ENCODE peak calls at places on chromosome 20, in seven cellular contexts. W is COR-L47; M is cardiac muscle cell; Z is HL-60; L is neural crest cell; Q is iPS-NIHi11; K is stimulated activated CD4-positive, alpha-beta T cell treated with anti-CD3 and anti-CD28 coated beads, Interleukin-2, amount 100 ng/mL, for 48 hours. C is an unnamed sample.

GRCh38 chr20:3766832-3767433 is 620 bp downstream of the ADISSP start:
- DNase-seq in W (no peak), M (no peak), Z (no peak), L (no peak), Q (peak; percentile 15), K (no peak), C (peak; percentile 23)

GRCh38 chr20:64189530-64189966 is 25.3 kb downstream of the MYT1 start:
- DNase-seq in W (no peak), M (no peak), Z (no peak), L (no peak), Q (no peak), K (no peak), C (peak; percentile 33)

GRCh38 chr20:58467572-58468330 is 47.4 kb downstream of the APCDD1L start:
- DNase-seq in W (peak; percentile 9), M (no peak), Z (no peak), L (no peak), Q (peak; percentile 58), K (no peak), C (no peak)

GRCh38 chr20:20412750-20413149 is 44.8 kb downstream of the INSM1 start:
- DNase-seq in W (no peak), M (no peak), Z (no peak), L (no peak), Q (no peak), K (peak; percentile 11), C (peak; percentile 88)

GRCh38 chr20:13788167-13788834 is 3.5 kb downstream of the NDUFAF5 start:
- DNase-seq in W (peak; percentile 53), M (peak; percentile 68), Z (peak; percentile 56), L (peak; percentile 20), Q (peak; percentile 39), K (no peak), C (peak; percentile 44)

GRCh38 chr20:58173930-58174707 is 54.3 kb downstream of the ANKRD60 start:
- DNase-seq in W (no peak), M (no peak), Z (no peak), L (no peak), Q (no peak), K (no peak), C (no peak)

GRCh38 chr20:2713285-2713684 is 20.7 kb downstream of the EBF4 start:
- DNase-seq in W (peak; percentile 3), M (no peak), Z (no peak), L (no peak), Q (no peak), K (no peak), C (peak; percentile 17)

GRCh38 chr20:33675127-33675954 is 1.1 kb upstream of the NECAB3 start:
- DNase-seq in W (no peak), M (peak; percentile 56), Z (no peak), L (no peak), Q (no peak), K (no peak), C (no peak)

GRCh38 chr20:59010995-59011873 is 4.2 kb upstream of the CTSZ start:
- DNase-seq in W (no peak), M (peak; percentile 95), Z (no peak), L (no peak), Q (no peak), K (no peak), C (no peak)

GRCh38 chr20:57435498-57436222 is 44.5 kb downstream of the RBM38 start:
- DNase-seq in W (peak; percentile 96), M (peak; percentile 60), Z (peak; percentile 94), L (no peak), Q (peak; percentile 54), K (no peak), C (peak; percentile 87)

GRCh38 chr20:22411568-22412450 is 172.6 kb downstream of the FOXA2 start:
- DNase-seq in W (no peak), M (peak; percentile 97), Z (no peak), L (no peak), Q (no peak), K (no peak), C (no peak)

GRCh38 chr20:62138912-62139311 is 4.3 kb downstream of the PSMA7 start:
- DNase-seq in W (no peak), M (no peak), Z (no peak), L (no peak), Q (no peak), K (no peak), C (no peak)

GRCh38 chr20:33490023-33490933 is at the start of gene CBFA2T2:
- DNase-seq in W (no peak), M (peak; percentile 73), Z (no peak), L (no peak), Q (no peak), K (no peak), C (no peak)

GRCh38 chr20:21109144-21109543 is 3.0 kb upstream of the LINC00237 start:
- DNase-seq in W (no peak), M (no peak), Z (no peak), L (no peak), Q (no peak), K (no peak), C (no peak)

GRCh38 chr20:53116733-53117132 is 144.6 kb downstream of the TSHZ2 start:
- DNase-seq in W (no peak), M (no peak), Z (no peak), L (no peak), Q (no peak), K (no peak), C (no peak)

GRCh38 chr20:40754372-40754943 is 65.4 kb upstream of the MAFB start:
- DNase-seq in W (no peak), M (peak; percentile 43), Z (no peak), L (no peak), Q (no peak), K (no peak), C (no peak)

GRCh38 chr20:4322499-4322898 is 307.1 kb upstream of the RNF24 start:
- DNase-seq in W (no peak), M (no peak), Z (no peak), L (no peak), Q (no peak), K (no peak), C (no peak)

GRCh38 chr20:43825635-43826034 is 89.0 kb upstream of the TOX2 start:
- DNase-seq in W (no peak), M (no peak), Z (no peak), L (no peak), Q (no peak), K (no peak), C (no peak)

GRCh38 chr20:14589383-14589782 is 252.0 kb upstream of the FLRT3 start:
- DNase-seq in W (no peak), M (no peak), Z (no peak), L (no peak), Q (no peak), K (no peak), C (no peak)

GRCh38 chr20:1809121-1809520 is 86.1 kb upstream of the SIRPA start:
- DNase-seq in W (no peak), M (peak; percentile 44), Z (no peak), L (no peak), Q (no peak), K (no peak), C (no peak)

GRCh38 chr20:44142416-44142815 is 44.6 kb downstream of the JPH2 start:
- DNase-seq in W (no peak), M (peak; percentile 55), Z (no peak), L (no peak), Q (no peak), K (no peak), C (no peak)

GRCh38 chr20:59696476-59696875 is 92.1 kb downstream of the PHACTR3 start:
- DNase-seq in W (no peak), M (no peak), Z (no peak), L (no peak), Q (no peak), K (no peak), C (no peak)

GRCh38 chr20:47201074-47201730 is 155.3 kb downstream of the ZMYND8 start:
- DNase-seq in W (no peak), M (no peak), Z (no peak), L (no peak), Q (no peak), K (no peak), C (no peak)

GRCh38 chr20:38034108-38034649 is 633 bp downstream of the RPRD1B start:
- DNase-seq in W (no peak), M (no peak), Z (peak; percentile 7), L (no peak), Q (no peak), K (no peak), C (no peak)

GRCh38 chr20:3390759-3391500 is 16.5 kb downstream of the DNAAF9 start:
- DNase-seq in W (no peak), M (no peak), Z (no peak), L (no peak), Q (no peak), K (no peak), C (no peak)

GRCh38 chr20:4020256-4020655 is 4.9 kb upstream of the RNF24 start:
- DNase-seq in W (no peak), M (no peak), Z (no peak), L (no peak), Q (no peak), K (no peak), C (no peak)

GRCh38 chr20:48015943-48016723 is 230.9 kb upstream of the SULF2 start:
- DNase-seq in W (no peak), M (peak; percentile 98), Z (no peak), L (no peak), Q (no peak), K (no peak), C (no peak)

GRCh38 chr20:47016068-47016664 is 121.5 kb downstream of the EYA2 start:
- DNase-seq in W (no peak), M (no peak), Z (no peak), L (no peak), Q (peak; percentile 63), K (no peak), C (no peak)

GRCh38 chr20:23379772-23380171 is 17.8 kb downstream of the GZF1 start:
- DNase-seq in W (no peak), M (no peak), Z (no peak), L (no peak), Q (no peak), K (no peak), C (no peak)

GRCh38 chr20:51510961-51511360 is 31.6 kb downstream of the NFATC2 start:
- DNase-seq in W (no peak), M (peak; percentile 16), Z (no peak), L (no peak), Q (no peak), K (no peak), C (no peak)

GRCh38 chr20:50321797-50322480 is 131.3 kb downstream of the CEBPB start:
- DNase-seq in W (no peak), M (peak; percentile 80), Z (no peak), L (no peak), Q (no peak), K (no peak), C (no peak)

GRCh38 chr20:32965115-32965514 is 39.1 kb downstream of the SUN5 start:
- DNase-seq in W (no peak), M (no peak), Z (no peak), L (no peak), Q (no peak), K (no peak), C (no peak)

GRCh38 chr20:7935027-7935551 is 5.2 kb downstream of the HAO1 start:
- DNase-seq in W (no peak), M (no peak), Z (no peak), L (no peak), Q (no peak), K (no peak), C (no peak)

GRCh38 chr20:59063358-59064213 is 21.0 kb upstream of the PRELID3B start:
- DNase-seq in W (no peak), M (peak; percentile 77), Z (no peak), L (no peak), Q (peak; percentile 16), K (no peak), C (peak; percentile 76)

GRCh38 chr20:24723953-24724352 is 225.1 kb upstream of the CST7 start:
- DNase-seq in W (no peak), M (no peak), Z (no peak), L (no peak), Q (no peak), K (no peak), C (no peak)

GRCh38 chr20:47713941-47714450 is 71.3 kb downstream of the SULF2 start:
- DNase-seq in W (no peak), M (no peak), Z (no peak), L (no peak), Q (no peak), K (no peak), C (no peak)

C was measured in NCI-H146.